ENCODE peak calls at places on chromosomes 7 and 10, in six cellular contexts. One of them, this sample, is unnamed.

GRCh38 chr7:19747740-19748339 is 25.6 kb downstream of the TMEM196 start:
- DNase-seq in NCI-H2081: peak
- DNase-seq in small intestine: peak
- DNase-seq in amniotic epithelial cell: peak
- DNase-seq in NCI-H1105: peak
- DNase-seq in glomerular endothelial cell: no peak
- DNase-seq in this sample: peak

GRCh38 chr7:81470084-81470723 is 299.6 kb downstream of the HGF start:
- DNase-seq in glomerular endothelial cell: no peak
- DNase-seq in small intestine: peak
- DNase-seq in amniotic epithelial cell: peak
- DNase-seq in NCI-H1105: peak
- DNase-seq in NCI-H2081: peak
- DNase-seq in this sample: peak

GRCh38 chr10:79241990-79242619 is 105.2 kb upstream of the PPIF start:
- DNase-seq in small intestine: peak
- DNase-seq in NCI-H1105: no peak
- DNase-seq in amniotic epithelial cell: no peak
- DNase-seq in glomerular endothelial cell: no peak
- DNase-seq in NCI-H2081: no peak
- DNase-seq in this sample: no peak

GRCh38 chr7:14902589-14902963 is at the start of gene DGKB:
- DNase-seq in NCI-H2081: peak
- DNase-seq in glomerular endothelial cell: no peak
- DNase-seq in NCI-H1105: peak
- DNase-seq in small intestine: no peak
- DNase-seq in amniotic epithelial cell: peak
- DNase-seq in this sample: peak

GRCh38 chr10:20100157-20100556 is 283.9 kb downstream of the PLXDC2 start:
- DNase-seq in NCI-H1105: no peak
- DNase-seq in glomerular endothelial cell: no peak
- DNase-seq in NCI-H2081: no peak
- DNase-seq in amniotic epithelial cell: peak
- DNase-seq in small intestine: peak
- DNase-seq in this sample: no peak

GRCh38 chr10:29559996-29560395 is 74.8 kb downstream of the SVIL start:
- DNase-seq in amniotic epithelial cell: no peak
- DNase-seq in glomerular endothelial cell: no peak
- DNase-seq in small intestine: no peak
- DNase-seq in NCI-H2081: no peak
- DNase-seq in NCI-H1105: no peak
- DNase-seq in this sample: no peak

GRCh38 chr10:78849731-78850130 is 219.0 kb upstream of the ZMIZ1 start:
- DNase-seq in small intestine: no peak
- DNase-seq in glomerular endothelial cell: no peak
- DNase-seq in NCI-H1105: no peak
- DNase-seq in amniotic epithelial cell: no peak
- DNase-seq in NCI-H2081: no peak
- DNase-seq in this sample: no peak

GRCh38 chr10:123576706-123577105 is 89.4 kb upstream of the GPR26 start:
- DNase-seq in glomerular endothelial cell: no peak
- DNase-seq in NCI-H1105: no peak
- DNase-seq in amniotic epithelial cell: no peak
- DNase-seq in NCI-H2081: no peak
- DNase-seq in small intestine: no peak
- DNase-seq in this sample: no peak

GRCh38 chr10:69392481-69393000 is 24.2 kb downstream of the TACR2 start:
- DNase-seq in glomerular endothelial cell: no peak
- DNase-seq in NCI-H1105: peak
- DNase-seq in small intestine: peak
- DNase-seq in amniotic epithelial cell: peak
- DNase-seq in NCI-H2081: peak
- DNase-seq in this sample: peak

This sample was measured in SHP77.